ENCODE peak calls at places on chromosomes 7 and 10, in six cellular contexts. U is CD8-positive, alpha-beta T cell; C is activated effector memory CD4-positive, alpha-beta T cell treated with Interleukin-2 at 50 U/mL for 16 hours; W is bronchial epithelial cell; Q is GM13977; R is K562. B is an unnamed sample.

GRCh38 chr10:6114758-6115410 is 26.1 kb downstream of the RBM17 start:
- DNase-seq in U (no peak), C (no peak), W (peak), Q (no peak), R (no peak), B (no peak)

GRCh38 chr7:46032936-46033335 is 111.9 kb upstream of the IGFBP3 start:
- DNase-seq in U (no peak), C (no peak), W (peak), Q (no peak), R (no peak), B (no peak)

GRCh38 chr7:5177060-5177459 is 13.0 kb upstream of the WIPI2 start:
- DNase-seq in U (no peak), C (no peak), W (no peak), Q (no peak), R (no peak), B (no peak)

GRCh38 chr10:50857579-50857978 is 27.8 kb downstream of the A1CF start:
- DNase-seq in U (no peak), C (no peak), W (no peak), Q (no peak), R (no peak), B (no peak)

GRCh38 chr10:132543916-132544743 is 6.5 kb downstream of the INPP5A start:
- DNase-seq in U (peak), C (peak), W (no peak), Q (no peak), R (no peak), B (no peak)

GRCh38 chr10:132861884-132862461 is 76.0 kb upstream of the NKX6-2 start:
- DNase-seq in U (no peak), C (no peak), W (no peak), Q (no peak), R (no peak), B (no peak)

GRCh38 chr7:129831424-129832058 is 121.2 kb downstream of the UBE2H start:
- DNase-seq in U (no peak), C (no peak), W (peak), Q (no peak), R (no peak), B (no peak)

GRCh38 chr10:60989400-60989876 is 45.5 kb upstream of the RHOBTB1 start:
- DNase-seq in U (no peak), C (no peak), W (peak), Q (no peak), R (no peak), B (no peak)

GRCh38 chr7:110347091-110347490 is 743.8 kb upstream of the LRRN3 start:
- DNase-seq in U (no peak), C (no peak), W (no peak), Q (no peak), R (no peak), B (no peak)

GRCh38 chr7:108211382-108212201 is 81.4 kb upstream of the LAMB4 start:
- DNase-seq in U (no peak), C (no peak), W (peak), Q (no peak), R (peak), B (no peak)

GRCh38 chr7:107212719-107213118 is 43.9 kb downstream of the HBP1 start:
- DNase-seq in U (no peak), C (no peak), W (no peak), Q (no peak), R (no peak), B (no peak)

GRCh38 chr10:47008769-47009168 is 97.5 kb downstream of the PTPN20 start:
- DNase-seq in U (no peak), C (no peak), W (no peak), Q (no peak), R (no peak), B (no peak)

GRCh38 chr10:4725917-4726606 is 99.9 kb upstream of the AKR1E2 start:
- DNase-seq in U (no peak), C (no peak), W (peak), Q (no peak), R (no peak), B (no peak)

GRCh38 chr7:150903627-150904026 is 51.3 kb downstream of the AOC1 start:
- DNase-seq in U (no peak), C (no peak), W (peak), Q (no peak), R (peak), B (no peak)

GRCh38 chr7:2956526-2957368 is 86.9 kb downstream of the CARD11 start:
- DNase-seq in U (peak), C (no peak), W (peak), Q (no peak), R (peak), B (no peak)

GRCh38 chr10:91159254-91159783 is 61.1 kb upstream of the PCGF5 start:
- DNase-seq in U (no peak), C (no peak), W (no peak), Q (no peak), R (no peak), B (no peak)

GRCh38 chr10:34489436-34489835 is 325.7 kb downstream of the PARD3 start:
- DNase-seq in U (no peak), C (no peak), W (no peak), Q (no peak), R (no peak), B (no peak)

GRCh38 chr10:132148261-132149251 is 38.2 kb upstream of the DPYSL4 start:
- DNase-seq in U (no peak), C (no peak), W (no peak), Q (no peak), R (no peak), B (no peak)

GRCh38 chr10:104273899-104274575 is 5.1 kb downstream of the GSTO2 start:
- DNase-seq in U (no peak), C (no peak), W (no peak), Q (no peak), R (no peak), B (no peak)

GRCh38 chr7:146216371-146217041 is 99.9 kb downstream of the CNTNAP2 start:
- DNase-seq in U (no peak), C (no peak), W (no peak), Q (no peak), R (no peak), B (no peak)

GRCh38 chr10:101065479-101066145 is 3.8 kb downstream of the KAZALD1 start:
- DNase-seq in U (no peak), C (no peak), W (no peak), Q (no peak), R (no peak), B (no peak)

GRCh38 chr7:22269963-22270362 is 87.0 kb downstream of the RAPGEF5 start:
- DNase-seq in U (no peak), C (no peak), W (no peak), Q (no peak), R (no peak), B (no peak)

GRCh38 chr10:31871266-31871887 is 57.3 kb downstream of the ARHGAP12 start:
- DNase-seq in U (no peak), C (no peak), W (no peak), Q (no peak), R (no peak), B (no peak)

GRCh38 chr7:8356071-8356470 is 77.3 kb upstream of the NXPH1 start:
- DNase-seq in U (no peak), C (no peak), W (no peak), Q (no peak), R (no peak), B (no peak)

GRCh38 chr7:41592794-41593193 is 110.1 kb downstream of the INHBA start:
- DNase-seq in U (no peak), C (no peak), W (no peak), Q (no peak), R (no peak), B (no peak)

GRCh38 chr10:132740542-132741066 is 45.3 kb downstream of the NKX6-2 start:
- DNase-seq in U (no peak), C (no peak), W (no peak), Q (no peak), R (no peak), B (no peak)

GRCh38 chr10:89684604-89685003 is 16.8 kb upstream of the KIF20B start:
- DNase-seq in U (no peak), C (no peak), W (peak), Q (no peak), R (no peak), B (no peak)

GRCh38 chr10:18666810-18667209 is 7.6 kb downstream of the ARL5B start:
- DNase-seq in U (no peak), C (no peak), W (peak), Q (no peak), R (no peak), B (no peak)

GRCh38 chr10:61754553-61755540 is 92.1 kb downstream of the CABCOCO1 start:
- DNase-seq in U (no peak), C (no peak), W (peak), Q (no peak), R (no peak), B (no peak)

GRCh38 chr7:144854839-144855424 is 19.1 kb upstream of the TPK1 start:
- DNase-seq in U (no peak), C (no peak), W (peak), Q (no peak), R (peak), B (peak)

GRCh38 chr10:72080042-72081035 is 8.0 kb downstream of the SPOCK2 start:
- DNase-seq in U (peak), C (no peak), W (no peak), Q (no peak), R (no peak), B (no peak)

GRCh38 chr10:80596391-80597257 is 58.9 kb downstream of the SH2D4B start:
- DNase-seq in U (peak), C (peak), W (peak), Q (no peak), R (peak), B (no peak)

GRCh38 chr7:45089314-45089891 is 634 bp upstream of the NACAD start:
- DNase-seq in U (peak), C (peak), W (peak), Q (peak), R (peak), B (peak)

GRCh38 chr7:33636359-33636758 is 269.0 kb upstream of the BMPER start:
- DNase-seq in U (no peak), C (no peak), W (peak), Q (no peak), R (no peak), B (no peak)

GRCh38 chr7:101172854-101173751 is 7.0 kb downstream of the NAT16 start:
- DNase-seq in U (no peak), C (no peak), W (peak), Q (no peak), R (peak), B (peak)